ENCODE peak calls at places on chromosomes 6 and 20, in six cellular contexts. K is WERI-Rb-1; V is AG04450; I is fibroblast of lung; D is H9; P is CD8-positive, alpha-beta memory T cell. U is an unnamed sample. For H3K9me3, the result is how much of the 10 kb centered on the place peaks cover.

GRCh38 chr6:137342607-137343186 is 123.5 kb upstream of the IFNGR1 start:
- DNase-seq in V (no peak), P (no peak), D (no peak), I (peak), K (no peak), U (no peak)

GRCh38 chr6:169789146-169789943 is 37.9 kb downstream of the ERMARD start:
- DNase-seq in K (peak), I (no peak), V (no peak), D (peak), P (no peak), U (no peak)

GRCh38 chr6:2791124-2792050 is 26.2 kb downstream of the WRNIP1 start:
- DNase-seq in V (peak), D (peak), K (peak), I (peak), P (peak), U (peak)

GRCh38 chr6:154683756-154684523 is 49.3 kb upstream of the SCAF8 start:
- DNase-seq in I (peak), K (no peak), D (no peak), V (no peak), P (no peak), U (no peak)

GRCh38 chr6:157134402-157135074 is 188.8 kb downstream of the TMEM242 start:
- DNase-seq in I (no peak), P (no peak), K (no peak), V (no peak), D (no peak), U (no peak)

GRCh38 chr6:145367149-145367548 is 368.2 kb downstream of the EPM2A start:
- DNase-seq in I (no peak), K (no peak), D (no peak), V (no peak), P (no peak), U (no peak)

GRCh38 chr20:24638546-24639166 is 169.2 kb downstream of the SYNDIG1 start:
- DNase-seq in V (no peak), P (no peak), D (peak), K (no peak), I (peak), U (no peak)

GRCh38 chr20:19806806-19807691 is 49.0 kb downstream of the RIN2 start:
- DNase-seq in P (no peak), I (peak), V (no peak), K (no peak), D (no peak), U (no peak)

GRCh38 chr20:17616480-17617211 is 46.8 kb downstream of the DSTN start:
- DNase-seq in V (no peak), K (no peak), I (no peak), D (peak), P (no peak), U (no peak)

GRCh38 chr6:1995521-1996110 is 249.8 kb downstream of the GMDS start:
- DNase-seq in K (no peak), V (peak), I (no peak), D (no peak), P (no peak), U (no peak)

GRCh38 chr20:38303908-38304379 is at the start of gene BPI:
- DNase-seq in P (no peak), I (no peak), K (no peak), V (no peak), D (no peak), U (no peak)

GRCh38 chr6:148745926-148746325 is 904 bp upstream of the UST start:
- DNase-seq in V (no peak), I (no peak), P (no peak), K (no peak), D (no peak), U (no peak)

GRCh38 chr20:9518776-9519175 is 4.4 kb downstream of the LAMP5 start:
- DNase-seq in K (peak), V (no peak), P (no peak), D (peak), I (no peak), U (no peak)

GRCh38 chr20:34390769-34391447 is 27.8 kb downstream of the ITCH start:
- DNase-seq in P (no peak), D (no peak), I (peak), V (peak), K (peak), U (no peak)

GRCh38 chr6:25202505-25202904 is 76.7 kb upstream of the CARMIL1 start:
- DNase-seq in I (peak), V (peak), D (no peak), P (no peak), K (no peak), U (no peak)

GRCh38 chr20:62229667-62230066 is 8.7 kb upstream of the OSBPL2 start:
- DNase-seq in I (no peak), V (no peak), K (no peak), D (no peak), P (no peak), U (no peak)

GRCh38 chr20:19380211-19380610 is 167.8 kb downstream of the SLC24A3 start:
- DNase-seq in D (no peak), K (no peak), V (no peak), I (no peak), P (no peak), U (no peak)

GRCh38 chr6:112153926-112154621 is 66.7 kb downstream of the FAM229B start:
- DNase-seq in V (no peak), P (no peak), D (no peak), I (peak), K (no peak), U (no peak)

GRCh38 chr6:23656257-23656731 is 469.7 kb upstream of the NRSN1 start:
- DNase-seq in I (no peak), K (no peak), D (no peak), P (no peak), V (no peak), U (no peak)

GRCh38 chr6:168035098-168035660 is 37.7 kb downstream of the KIF25 start:
- DNase-seq in D (peak), P (no peak), V (peak), K (peak), I (peak), U (no peak)

GRCh38 chr6:132314432-132314831 is 86.8 kb downstream of the MOXD1 start:
- DNase-seq in V (no peak), I (no peak), K (no peak), P (no peak), D (no peak), U (no peak)

GRCh38 chr6:35299674-35300073 is 2.1 kb downstream of the DEF6 start:
- DNase-seq in D (no peak), P (no peak), K (no peak), V (no peak), I (no peak), U (no peak)

GRCh38 chr6:58419321-58419720 is 1101.9 kb downstream of the PRIM2 start:
- DNase-seq in K (no peak), V (no peak), I (no peak), D (no peak), P (no peak), U (no peak)
- H3K9me3 ChIP-seq in K (under half), V (under half), I (under half), D (under half), P (under half), U (under half)

DNA sequence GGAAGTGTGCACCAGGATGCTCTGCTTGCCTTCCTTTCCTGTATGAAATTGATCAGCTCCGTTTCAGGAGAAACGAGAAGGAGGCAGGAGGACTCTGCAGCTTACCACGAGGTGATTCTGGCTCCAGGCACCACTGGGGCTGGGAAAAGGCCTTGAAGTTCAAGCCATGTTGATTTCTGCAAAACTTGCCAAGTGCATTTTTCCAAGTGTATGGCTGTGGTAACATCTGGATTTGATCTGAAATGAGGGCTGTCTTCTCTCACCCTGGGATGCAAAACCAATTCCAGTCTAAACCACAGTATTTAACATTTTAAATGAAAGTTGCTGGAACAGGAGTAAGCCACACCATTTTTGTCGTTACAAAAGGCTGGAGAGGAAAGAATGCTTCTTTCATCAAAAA is 36.1 kb upstream of the FAM210B start:
- DNase-seq in K (no peak), P (no peak), I (no peak), D (no peak), V (no peak), U (no peak)
- H3K9me3 ChIP-seq in K (under half), P (under half), I (under half), D (half or more), V (under half), U (under half)

GRCh38 chr20:55937283-55937682 is 68.0 kb downstream of the CBLN4 start:
- DNase-seq in P (no peak), V (no peak), I (no peak), K (no peak), D (no peak), U (no peak)

GRCh38 chr20:55935448-55936221 is 69.7 kb downstream of the CBLN4 start:
- DNase-seq in V (no peak), I (no peak), K (no peak), D (no peak), P (no peak), U (no peak)
- H3K9me3 ChIP-seq in V (under half), I (under half), K (under half), D (half or more), P (under half), U (under half)

DNA sequence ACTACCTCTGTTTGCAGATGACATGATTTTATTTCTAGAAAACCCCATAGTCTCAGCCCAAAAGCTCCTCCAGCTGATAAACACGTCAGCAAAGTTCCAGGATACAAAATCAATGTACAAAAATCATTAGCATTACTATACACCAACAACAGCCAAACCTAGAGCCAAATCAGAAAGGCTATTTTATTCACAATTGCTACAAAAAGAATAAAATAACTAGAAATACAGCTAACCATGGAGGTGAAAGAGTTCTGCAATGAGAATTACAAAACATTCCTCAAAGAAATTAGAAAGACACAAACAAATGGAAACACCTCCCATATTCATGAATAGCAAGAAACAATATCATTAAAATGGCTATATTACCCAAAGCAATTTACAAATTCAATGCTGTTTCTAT is 65.6 kb upstream of the HTR1E start:
- DNase-seq in D (no peak), K (no peak), P (no peak), V (no peak), I (no peak), U (no peak)
- H3K9me3 ChIP-seq in D (under half), K (under half), P (under half), V (under half), I (under half), U (under half)

GRCh38 chr6:9623228-9623832 is 791.5 kb downstream of the TFAP2A start:
- DNase-seq in P (no peak), V (no peak), I (no peak), K (no peak), D (no peak), U (no peak)
- H3K9me3 ChIP-seq in P (under half), V (under half), I (under half), K (under half), D (under half), U (under half)

DNA sequence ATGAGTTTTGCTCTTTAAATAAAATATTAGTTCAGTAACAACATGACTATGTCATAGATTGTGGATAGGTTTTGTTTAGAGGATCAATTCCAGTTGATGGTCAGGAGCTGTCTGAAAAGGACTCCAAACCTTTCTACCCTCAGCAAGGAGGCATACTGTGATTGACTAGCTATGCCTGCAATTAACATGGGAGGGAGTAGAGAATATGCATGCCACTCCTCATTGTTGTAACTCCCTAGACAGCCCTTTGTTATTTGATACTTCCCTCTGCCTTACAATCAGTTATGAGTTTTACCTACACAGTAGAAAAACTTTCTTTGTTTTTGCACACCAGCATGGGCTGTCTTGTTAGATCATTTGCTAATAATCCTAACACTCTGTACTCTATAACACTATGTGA is 1418.5 kb downstream of the KHDRBS2 start:
- DNase-seq in V (no peak), D (no peak), P (no peak), K (no peak), I (no peak), U (no peak)
- H3K9me3 ChIP-seq in V (under half), D (under half), P (under half), K (under half), I (under half), U (under half)

DNA sequence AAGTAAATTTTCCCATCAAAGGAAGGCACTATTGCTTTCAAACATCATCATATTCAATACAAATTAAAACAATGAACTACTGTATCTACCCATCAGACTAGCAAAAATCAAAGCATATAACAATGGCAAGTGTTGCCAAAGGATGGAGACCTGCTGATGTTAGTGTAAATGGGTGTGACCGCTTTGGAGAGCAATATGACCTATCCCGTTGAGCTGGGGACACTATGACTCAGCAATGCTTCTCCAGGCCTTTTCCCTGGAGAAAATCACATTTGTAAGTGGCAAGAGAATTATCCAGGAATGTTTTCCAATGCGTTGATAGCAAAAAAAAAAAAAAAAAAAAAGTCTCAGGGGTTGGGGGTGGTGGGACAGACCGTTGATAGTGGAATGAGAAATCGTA is 46.1 kb downstream of the PHACTR3 start:
- DNase-seq in V (no peak), D (no peak), K (no peak), I (no peak), P (no peak), U (no peak)
- H3K9me3 ChIP-seq in V (under half), D (under half), K (under half), I (under half), P (under half), U (under half)

DNA sequence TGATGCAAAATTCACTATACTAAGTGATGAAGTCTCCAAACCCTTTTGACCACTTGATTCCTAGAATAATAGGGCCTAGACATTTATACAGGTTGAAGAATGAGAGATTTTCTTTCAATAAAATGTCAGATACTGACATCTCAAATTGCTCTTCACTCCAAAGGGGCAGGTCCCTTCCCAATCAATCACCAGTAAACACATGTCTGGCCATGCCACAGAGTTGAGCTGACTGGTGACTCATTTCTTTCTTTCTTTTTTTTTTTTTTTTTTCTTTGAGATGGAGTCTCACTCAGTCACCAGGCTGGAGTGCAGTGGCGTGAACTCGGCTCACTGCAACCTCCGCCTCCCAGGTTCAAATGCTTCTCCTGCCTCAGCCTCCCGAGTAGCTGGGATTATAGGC is 388.6 kb upstream of the BTBD3 start:
- DNase-seq in D (no peak), K (no peak), V (no peak), P (no peak), I (no peak), U (no peak)
- H3K9me3 ChIP-seq in D (under half), K (under half), V (under half), P (under half), I (under half), U (under half)

GRCh38 chr20:41598719-41599118 is 19.5 kb downstream of the CHD6 start:
- DNase-seq in K (no peak), D (no peak), V (no peak), P (no peak), I (no peak), U (no peak)
- H3K9me3 ChIP-seq in K (under half), D (under half), V (under half), P (under half), I (under half), U (half or more)

DNA sequence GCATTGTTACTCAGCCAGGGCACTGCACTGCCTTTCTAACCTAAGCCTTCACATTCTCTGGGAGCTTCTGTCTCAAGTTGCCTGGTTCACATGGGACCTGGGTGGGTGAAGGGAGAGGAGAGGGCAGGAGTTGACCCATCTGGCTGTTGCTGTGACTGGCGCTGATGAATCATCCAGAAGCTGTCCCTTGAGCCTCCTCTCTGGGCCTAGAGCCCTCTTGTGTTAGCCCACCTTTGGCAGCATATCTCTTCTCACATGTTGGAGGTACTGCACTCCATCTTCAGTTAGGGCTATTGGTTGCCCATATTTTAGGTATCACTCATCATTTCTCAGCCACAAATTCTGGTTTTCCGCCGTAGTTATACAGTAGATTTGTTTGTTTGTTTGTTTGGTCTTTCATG is 19.8 kb downstream of the XRN2 start:
- DNase-seq in V (no peak), I (no peak), K (no peak), D (no peak), P (no peak), U (no peak)
- H3K9me3 ChIP-seq in V (under half), I (under half), K (under half), D (under half), P (under half), U (under half)

U was measured in CD4-positive, alpha-beta T cell.